ENCODE peak calls at places on chromosomes 12 and 14, in nine cellular contexts. B is left ventricle myocardium inferior, P is lung, N is HEK293T, D is GM13977, J is Peyer's patch, R is Right ventricle myocardium inferior, W is memory B cell, I is GM12891. E is an unnamed sample.

GRCh38 chr12:6821674-6822433 is at the start of gene GPR162:
- DNase-seq in B (peak), P (peak), N (peak), D (no peak), J (no peak), R (peak), W (no peak), I (no peak), E (no peak)

GRCh38 chr12:109601557-109601956 is 28.0 kb downstream of the MVK start:
- DNase-seq in B (no peak), P (no peak), N (no peak), D (no peak), J (no peak), R (no peak), W (no peak), I (no peak), E (no peak)

GRCh38 chr14:33777651-33778050 is 173.2 kb downstream of the EGLN3 start:
- DNase-seq in B (no peak), P (no peak), N (no peak), D (no peak), J (no peak), R (no peak), W (no peak), I (no peak), E (no peak)

GRCh38 chr14:22602853-22603252 is 4.8 kb downstream of the ABHD4 start:
- DNase-seq in B (no peak), P (no peak), N (no peak), D (no peak), J (no peak), R (no peak), W (no peak), I (no peak), E (no peak)

GRCh38 chr12:124175731-124176130 is 119.2 kb upstream of the RFLNA start:
- DNase-seq in B (no peak), P (no peak), N (no peak), D (no peak), J (no peak), R (no peak), W (no peak), I (no peak), E (no peak)

GRCh38 chr14:75307700-75308379 is 29.2 kb downstream of the FOS start:
- DNase-seq in B (peak), P (peak), N (peak), D (peak), J (peak), R (peak), W (peak), I (peak), E (peak)

GRCh38 chr12:10740182-10740581 is 17.1 kb upstream of the YBX3 start:
- DNase-seq in B (no peak), P (no peak), N (no peak), D (no peak), J (no peak), R (no peak), W (no peak), I (no peak), E (no peak)

GRCh38 chr12:96442906-96443305 is 42.7 kb upstream of the CDK17 start:
- DNase-seq in B (no peak), P (no peak), N (no peak), D (no peak), J (no peak), R (no peak), W (no peak), I (no peak), E (no peak)

GRCh38 chr14:105859717-105860614 is 333.6 kb downstream of the TMEM121 start:
- DNase-seq in B (peak), P (no peak), N (no peak), D (peak), J (peak), R (peak), W (no peak), I (no peak), E (peak)

GRCh38 chr12:57964421-57964820 is 23.1 kb downstream of the ATP23 start:
- DNase-seq in B (no peak), P (no peak), N (no peak), D (no peak), J (no peak), R (no peak), W (no peak), I (no peak), E (no peak)

GRCh38 chr12:129687731-129688130 is 216.1 kb downstream of the TMEM132D start:
- DNase-seq in B (no peak), P (no peak), N (no peak), D (no peak), J (no peak), R (no peak), W (no peak), I (no peak), E (no peak)

GRCh38 chr12:57815177-57816000 is 3.1 kb downstream of the AVIL start:
- DNase-seq in B (no peak), P (no peak), N (no peak), D (no peak), J (no peak), R (no peak), W (no peak), I (no peak), E (no peak)

GRCh38 chr12:254912-255311 is 7.7 kb downstream of the SLC6A13 start:
- DNase-seq in B (no peak), P (peak), N (no peak), D (no peak), J (no peak), R (no peak), W (no peak), I (no peak), E (no peak)

GRCh38 chr12:71846322-71846940 is 6.9 kb downstream of the TBC1D15 start:
- DNase-seq in B (no peak), P (no peak), N (no peak), D (no peak), J (no peak), R (no peak), W (no peak), I (no peak), E (no peak)

GRCh38 chr14:99677231-99677891 is 6.7 kb upstream of the CYP46A1 start:
- DNase-seq in B (no peak), P (peak), N (no peak), D (no peak), J (no peak), R (no peak), W (no peak), I (no peak), E (no peak)

GRCh38 chr12:68538722-68539614 is 71.7 kb upstream of the RAP1B start:
- DNase-seq in B (peak), P (peak), N (no peak), D (peak), J (peak), R (peak), W (no peak), I (no peak), E (no peak)

GRCh38 chr12:105933671-105934665 is 204.8 kb downstream of the NUAK1 start:
- DNase-seq in B (no peak), P (peak), N (no peak), D (no peak), J (no peak), R (no peak), W (no peak), I (no peak), E (no peak)

GRCh38 chr12:114835031-114835430 is 151.1 kb upstream of the TBX3 start:
- DNase-seq in B (no peak), P (no peak), N (no peak), D (no peak), J (no peak), R (no peak), W (no peak), I (no peak), E (no peak)

GRCh38 chr14:92690171-92691011 is 58.0 kb downstream of the LGMN start:
- DNase-seq in B (no peak), P (peak), N (peak), D (no peak), J (no peak), R (no peak), W (no peak), I (no peak), E (peak)

GRCh38 chr12:93273834-93274705 is 103.7 kb upstream of the NUDT4 start:
- DNase-seq in B (no peak), P (no peak), N (no peak), D (no peak), J (no peak), R (no peak), W (no peak), I (no peak), E (no peak)

GRCh38 chr12:94609917-94610443 is 40.4 kb downstream of the TMCC3 start:
- DNase-seq in B (no peak), P (no peak), N (no peak), D (no peak), J (no peak), R (no peak), W (no peak), I (no peak), E (no peak)

GRCh38 chr14:68583527-68584275 is 209.2 kb downstream of the ZFP36L1 start:
- DNase-seq in B (no peak), P (peak), N (no peak), D (no peak), J (no peak), R (no peak), W (no peak), I (no peak), E (no peak)

GRCh38 chr12:64451687-64452558 is at the start of gene TBK1:
- DNase-seq in B (peak), P (peak), N (peak), D (peak), J (peak), R (peak), W (peak), I (peak), E (peak)

GRCh38 chr12:106711316-106711715 is 63.2 kb upstream of the RIC8B start:
- DNase-seq in B (no peak), P (no peak), N (no peak), D (no peak), J (no peak), R (no peak), W (no peak), I (no peak), E (no peak)

GRCh38 chr14:38143170-38143569 is 64.5 kb upstream of the SSTR1 start:
- DNase-seq in B (no peak), P (no peak), N (no peak), D (no peak), J (no peak), R (no peak), W (no peak), I (no peak), E (no peak)

GRCh38 chr12:54306925-54307731 is 6.3 kb upstream of the NFE2 start:
- DNase-seq in B (peak), P (peak), N (no peak), D (no peak), J (no peak), R (peak), W (no peak), I (no peak), E (no peak)

GRCh38 chr12:65152586-65152985 is 16.8 kb upstream of the LEMD3 start:
- DNase-seq in B (no peak), P (no peak), N (no peak), D (no peak), J (no peak), R (no peak), W (no peak), I (no peak), E (no peak)

GRCh38 chr14:80212025-80212402 is 710 bp upstream of the DIO2 start:
- DNase-seq in B (no peak), P (no peak), N (no peak), D (peak), J (no peak), R (no peak), W (no peak), I (no peak), E (no peak)

GRCh38 chr12:42129595-42130204 is 15.0 kb downstream of the GXYLT1 start:
- DNase-seq in B (no peak), P (no peak), N (peak), D (no peak), J (no peak), R (no peak), W (peak), I (no peak), E (no peak)

GRCh38 chr12:108029081-108029790 is 99.9 kb upstream of the WSCD2 start:
- DNase-seq in B (no peak), P (no peak), N (no peak), D (no peak), J (no peak), R (no peak), W (no peak), I (no peak), E (no peak)

E was measured in 8988T.